ENCODE peak calls at places on chromosomes 12 and 14, in six cellular contexts. J, X, O, L, Z and G are unnamed samples.

GRCh38 chr14:23294734-23295561 is 7.7 kb downstream of the PPP1R3E start:
- DNase-seq in J (peak; percentile 41), X (peak; percentile 28), O (peak; percentile 77), L (no peak), Z (no peak), G (no peak)

GRCh38 chr14:68939893-68940613 is 39.0 kb downstream of the ACTN1 start:
- DNase-seq in J (no peak), X (peak; percentile 40), O (peak; percentile 78), L (no peak), Z (no peak), G (no peak)

GRCh38 chr12:989751-990278 is 1.2 kb upstream of the ERC1 start:
- DNase-seq in J (peak; percentile 42), X (no peak), O (peak; percentile 66), L (no peak), Z (no peak), G (no peak)

GRCh38 chr12:76266797-76267196 is 81.4 kb downstream of the BBS10 start:
- DNase-seq in J (no peak), X (no peak), O (no peak), L (no peak), Z (no peak), G (no peak)

GRCh38 chr12:81078469-81079196 is 754 bp downstream of the ACSS3 start:
- DNase-seq in J (no peak), X (no peak), O (peak; percentile 88), L (no peak), Z (no peak), G (no peak)

GRCh38 chr14:33488547-33488946 is 462.3 kb downstream of the EGLN3 start:
- DNase-seq in J (no peak), X (no peak), O (no peak), L (no peak), Z (no peak), G (no peak)

GRCh38 chr14:40312296-40312695 is 880.1 kb upstream of the FBXO33 start:
- DNase-seq in J (no peak), X (no peak), O (no peak), L (peak; percentile 58), Z (no peak), G (no peak)

GRCh38 chr14:62283837-62284236 is 521.6 kb downstream of the SNAPC1 start:
- DNase-seq in J (no peak), X (no peak), O (no peak), L (no peak), Z (no peak), G (no peak)

GRCh38 chr12:91178801-91179200 is 3.8 kb downstream of the DCN start:
- DNase-seq in J (no peak), X (no peak), O (no peak), L (no peak), Z (no peak), G (no peak)

GRCh38 chr14:53093206-53093605 is 59.9 kb downstream of the DDHD1 start:
- DNase-seq in J (no peak), X (no peak), O (no peak), L (no peak), Z (no peak), G (no peak)

GRCh38 chr12:63238892-63239291 is 87.9 kb upstream of the AVPR1A start:
- DNase-seq in J (no peak), X (no peak), O (no peak), L (no peak), Z (no peak), G (no peak)

GRCh38 chr14:23942587-23942986 is 11.0 kb upstream of the DHRS4 start:
- DNase-seq in J (no peak), X (no peak), O (no peak), L (no peak), Z (no peak), G (no peak)

GRCh38 chr12:47236109-47236714 is 156.5 kb upstream of the AMIGO2 start:
- DNase-seq in J (no peak), X (no peak), O (no peak), L (no peak), Z (no peak), G (no peak)

GRCh38 chr12:123949118-123949774 is 23.4 kb downstream of the CCDC92 start:
- DNase-seq in J (no peak), X (no peak), O (peak; percentile 65), L (no peak), Z (no peak), G (no peak)

DNA sequence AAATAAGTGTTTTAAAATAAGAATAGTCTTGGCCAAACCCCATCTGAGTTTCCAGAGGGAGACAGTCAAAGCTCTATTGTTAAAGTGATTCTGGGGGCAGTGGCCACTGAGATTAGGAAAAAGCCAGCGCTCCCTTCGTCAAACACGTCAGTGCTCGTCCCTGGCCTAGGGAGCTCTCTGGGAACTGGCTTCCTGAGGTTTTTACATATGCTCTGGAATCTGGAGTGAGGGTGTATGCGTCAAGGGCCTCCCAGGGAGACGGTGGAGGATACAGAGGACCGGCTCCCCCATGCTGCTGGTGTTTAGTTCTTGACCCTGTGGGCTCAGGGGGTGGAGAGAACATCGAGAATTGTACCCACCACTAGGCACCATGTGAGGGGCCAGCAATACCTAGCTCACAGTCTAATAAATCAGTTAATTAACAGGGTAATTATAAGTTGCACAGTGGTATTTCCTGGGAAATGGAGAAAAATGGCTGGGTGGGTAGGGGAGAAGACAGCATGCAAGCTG is 87.0 kb downstream of the SLC25A47 start:
- DNase-seq in J (no peak), X (peak; percentile 32), O (no peak), L (no peak), Z (no peak), G (no peak)
- TF ChIP-seq ATF3 in J (no peak), X (no peak), O (no peak), L (no peak), Z (no peak), G (no peak)

GRCh38 chr14:105051182-105052109 is 13.8 kb downstream of the GPR132 start:
- DNase-seq in J (no peak), X (no peak), O (no peak), L (no peak), Z (no peak), G (no peak)
- TF ChIP-seq ATF3 in J (no peak), X (no peak), O (no peak), L (no peak), Z (no peak), G (no peak)

DNA sequence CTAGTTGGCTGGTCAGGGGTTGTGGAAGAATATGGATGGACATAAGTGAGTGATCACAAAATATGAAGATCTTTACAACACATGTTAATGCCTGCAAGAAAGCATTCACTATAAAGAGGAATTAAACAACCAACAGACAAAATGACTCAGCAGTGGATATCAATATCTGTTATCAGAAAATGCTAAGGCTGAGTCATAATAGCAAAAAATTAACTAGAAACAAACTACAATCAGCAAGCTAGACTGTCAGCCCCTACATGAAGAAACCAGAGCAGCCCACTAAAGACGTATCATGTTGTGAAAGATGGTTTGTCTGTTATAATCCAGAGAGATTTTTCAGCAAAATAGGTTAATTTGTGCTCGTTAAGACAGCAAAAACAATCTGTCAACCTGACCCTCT is 472.9 kb downstream of the NELL2 start:
- DNase-seq in J (no peak), X (no peak), O (no peak), L (no peak), Z (no peak), G (no peak)
- TF ChIP-seq ATF3 in J (no peak), X (no peak), O (no peak), L (no peak), Z (no peak), G (no peak)

GRCh38 chr12:56029166-56029519 is 8.3 kb downstream of the IKZF4 start:
- DNase-seq in J (no peak), X (no peak), O (no peak), L (no peak), Z (no peak), G (no peak)
- TF ChIP-seq ATF3 in J (no peak), X (no peak), O (no peak), L (no peak), Z (no peak), G (no peak)

GRCh38 chr12:82745807-82746206 is 59.1 kb downstream of the TMTC2 start:
- DNase-seq in J (no peak), X (no peak), O (no peak), L (no peak), Z (no peak), G (no peak)
- TF ChIP-seq ATF3 in J (no peak), X (no peak), O (no peak), L (no peak), Z (no peak), G (no peak)

GRCh38 chr12:111221296-111222026 is 147.4 kb downstream of the PHETA1 start:
- DNase-seq in J (no peak), X (no peak), O (no peak), L (no peak), Z (no peak), G (no peak)
- TF ChIP-seq ATF3 in J (no peak), X (no peak), O (no peak), L (no peak), Z (no peak), G (no peak)

DNA sequence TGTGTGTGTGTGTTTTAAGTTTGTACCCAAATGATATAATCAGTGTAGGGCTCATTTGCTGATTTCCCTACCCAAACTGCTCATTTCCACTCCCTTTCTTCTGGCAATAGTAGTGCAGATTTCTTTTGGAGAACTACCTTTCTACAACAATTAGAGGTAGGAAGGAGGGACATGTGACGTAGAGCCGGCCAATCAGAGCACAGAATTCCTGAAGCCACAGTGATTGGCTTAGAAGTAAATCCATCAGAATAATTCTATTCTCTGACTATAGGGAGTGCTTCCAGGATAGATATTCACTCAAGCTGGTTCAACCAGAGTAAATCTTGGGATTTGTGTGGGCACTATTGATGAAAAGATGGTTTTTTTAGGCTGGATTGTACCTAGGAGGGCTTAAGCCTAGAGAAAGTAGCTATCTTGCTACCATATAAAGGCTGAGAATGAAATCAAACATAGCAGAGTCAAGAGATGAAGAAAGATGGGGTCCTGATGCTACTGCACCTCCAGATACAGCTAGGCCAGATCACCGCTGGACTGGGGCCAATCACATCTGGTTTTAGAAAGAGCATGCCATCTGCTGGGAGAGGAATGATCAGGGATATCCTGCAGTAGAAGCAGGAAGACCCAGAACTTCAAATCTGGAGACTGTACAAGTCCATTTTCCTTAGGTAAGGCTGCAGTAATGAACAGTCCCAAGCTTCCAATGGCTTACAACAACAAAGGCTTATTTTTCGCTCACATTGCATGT is 54.1 kb upstream of the NUAK1 start:
- DNase-seq in J (peak; percentile 19), X (no peak), O (no peak), L (no peak), Z (no peak), G (no peak)
- TF ChIP-seq ATF3 in J (no peak), X (no peak), O (no peak), L (no peak), Z (no peak), G (no peak)

GRCh38 chr12:114163766-114164165 is 197.6 kb upstream of the RBM19 start:
- DNase-seq in J (no peak), X (no peak), O (peak; percentile 38), L (peak; percentile 48), Z (no peak), G (no peak)
- TF ChIP-seq ATF3 in J (no peak), X (no peak), O (no peak), L (no peak), Z (no peak), G (no peak)